ENCODE peak calls at places on chromosomes 3 and 15, in four cellular contexts. L, R, M and Y are unnamed samples.

GRCh38 chr3:180594631-180595348 is 7.2 kb upstream of the TTC14 start:
- DNase-seq in M (peak; percentile 20), L (peak; percentile 74), R (no peak), Y (peak; percentile 45)

GRCh38 chr3:40763812-40764211 is 239.1 kb downstream of the ZNF621 start:
- DNase-seq in L (no peak), M (no peak), R (no peak), Y (no peak)

GRCh38 chr15:89767411-89767915 is 8.7 kb upstream of the MESP2 start:
- DNase-seq in R (peak; percentile 82), M (no peak), L (no peak), Y (no peak)

GRCh38 chr3:185460719-185461350 is 38.0 kb downstream of the TMEM41A start:
- DNase-seq in M (peak; percentile 5), R (no peak), L (peak; percentile 62), Y (peak; percentile 22)

GRCh38 chr3:58471025-58471887 is 20.6 kb upstream of the KCTD6 start:
- DNase-seq in R (peak; percentile 27), L (peak; percentile 99), M (peak; percentile 94), Y (peak; percentile 96)

GRCh38 chr15:88894819-88895767 is at the start of gene HAPLN3:
- DNase-seq in L (peak; percentile 57), R (peak; percentile 47), M (no peak), Y (peak; percentile 43)

GRCh38 chr3:175007316-175007715 is 148.2 kb downstream of the NAALADL2 start:
- DNase-seq in L (no peak), M (no peak), R (no peak), Y (no peak)

GRCh38 chr15:41559239-41559488 is 152 bp downstream of the TYRO3 start:
- DNase-seq in L (no peak), R (no peak), M (no peak), Y (no peak)

GRCh38 chr3:127456471-127457093 is 134.0 kb downstream of the TPRA1 start:
- DNase-seq in M (peak; percentile 56), L (peak; percentile 22), R (no peak), Y (no peak)

GRCh38 chr15:100601158-100601557 is 826 bp downstream of the LINS1 start:
- DNase-seq in R (peak; percentile 38), L (peak; percentile 48), M (peak; percentile 4), Y (peak; percentile 50)

GRCh38 chr3:106683931-106684330 is 693.3 kb upstream of the CCDC54 start:
- DNase-seq in M (no peak), R (no peak), L (no peak), Y (no peak)

GRCh38 chr3:57059416-57059815 is 1.0 kb upstream of the SPATA12 start:
- DNase-seq in L (no peak), M (no peak), R (no peak), Y (no peak)

GRCh38 chr15:69082041-69082502 is 67.6 kb downstream of the NOX5 start:
- DNase-seq in M (peak; percentile 81), L (peak; percentile 94), R (no peak), Y (peak; percentile 85)

GRCh38 chr15:27509014-27509413 is 538.0 kb downstream of the GABRG3 start:
- DNase-seq in L (no peak), M (no peak), R (no peak), Y (no peak)

GRCh38 chr15:27514526-27514925 is 543.5 kb downstream of the GABRG3 start:
- DNase-seq in R (no peak), L (no peak), M (peak; percentile 71), Y (no peak)

GRCh38 chr15:27506752-27507151 is 535.8 kb downstream of the GABRG3 start:
- DNase-seq in M (no peak), L (no peak), R (no peak), Y (no peak)

GRCh38 chr15:27512281-27513001 is 541.5 kb downstream of the GABRG3 start:
- DNase-seq in R (no peak), L (no peak), M (no peak), Y (no peak)
- TF ChIP-seq CTCF in R (no peak), L (no peak), M (no peak), Y (no peak)

DNA sequence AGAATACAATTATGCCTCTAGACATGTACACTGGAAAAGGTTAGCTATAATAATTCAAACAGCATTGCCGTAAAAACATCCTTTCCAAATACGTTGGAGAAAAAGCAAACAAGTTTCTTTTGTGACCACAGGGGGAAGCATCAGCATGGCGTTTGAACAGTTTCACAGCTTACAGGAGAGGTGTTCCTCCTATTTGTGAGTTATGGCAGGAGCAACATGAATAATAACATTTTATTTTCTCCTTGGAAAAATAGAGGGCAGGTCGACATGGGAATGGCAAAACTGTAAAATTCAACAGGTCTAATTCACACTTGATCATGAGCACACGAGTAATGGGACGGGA is 39.7 kb upstream of the GADL1 start:
- DNase-seq in L (peak; percentile 89), M (peak; percentile 37), R (no peak), Y (peak; percentile 60)
- H3K4me3 ChIP-seq in L (peak overlapping the region; percentile 17), M (no peak overlapping the region), R (no peak overlapping the region), Y (no peak overlapping the region)

DNA sequence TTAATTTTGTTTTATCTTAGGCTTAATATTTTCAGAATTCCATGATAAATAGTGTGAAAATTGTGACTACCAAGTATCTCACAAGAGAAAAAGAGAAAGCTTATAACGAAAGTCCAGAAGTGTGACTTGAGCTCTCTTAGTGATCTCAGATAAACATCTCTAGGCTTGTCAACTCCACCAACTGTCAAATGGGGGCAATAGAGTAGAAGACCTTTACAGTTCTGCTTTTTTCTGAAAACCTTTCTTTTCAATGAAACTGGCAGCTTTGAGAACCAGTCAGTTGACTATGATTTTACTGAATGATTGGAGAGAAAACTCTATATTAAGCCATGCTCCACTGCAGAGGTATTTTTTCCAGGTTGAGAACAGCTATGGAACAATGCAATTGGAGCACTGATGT is 119.2 kb upstream of the TP63 start:
- DNase-seq in L (no peak), R (no peak), M (no peak), Y (no peak)
- TF ChIP-seq CTCF in L (no peak), R (no peak), M (no peak), Y (no peak)

DNA sequence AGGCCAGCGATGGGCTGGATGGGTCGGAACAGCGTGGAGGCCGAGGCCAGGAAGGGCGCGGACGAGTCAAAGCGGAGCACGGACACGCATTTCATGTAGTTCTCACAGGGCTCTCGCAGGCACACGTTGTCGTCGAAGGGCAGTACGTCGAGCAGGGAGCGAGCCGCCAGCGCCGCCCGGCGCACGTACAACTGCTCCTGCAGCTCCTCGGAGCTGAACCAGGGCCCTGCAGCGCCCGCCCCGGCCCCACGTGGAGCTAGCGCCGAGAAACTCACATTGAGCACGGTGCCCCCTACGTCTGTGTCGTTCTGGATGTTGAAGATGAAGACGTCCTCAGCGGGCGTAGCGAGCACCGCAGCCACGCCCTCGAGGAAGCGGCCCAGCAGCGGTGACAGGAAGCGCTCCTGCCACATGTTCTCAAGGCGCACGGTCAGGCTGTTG is 5.8 kb downstream of the CELSR3 start:
- DNase-seq in R (peak; percentile 7), M (no peak), L (no peak), Y (no peak)
- H3K4me3 ChIP-seq in R (peak overlapping the region; percentile 44), M (no peak overlapping the region), L (no peak overlapping the region), Y (peak overlapping the region; percentile 59)

GRCh38 chr15:72341361-72341760 is 21.4 kb upstream of the CELF6 start:
- DNase-seq in L (no peak), R (no peak), M (no peak), Y (peak; percentile 7)
- TF ChIP-seq CTCF in L (peak; percentile 35), R (no peak), M (peak; percentile 6), Y (peak; percentile 23)

GRCh38 chr3:15964605-15965061 is 166.9 kb upstream of the ANKRD28 start:
- DNase-seq in M (peak; percentile 54), R (no peak), L (peak; percentile 63), Y (peak; percentile 52)
- H3K4me3 ChIP-seq in M (no peak overlapping the region), R (no peak overlapping the region), L (peak overlapping the region; percentile 28), Y (peak overlapping the region; percentile 6)

GRCh38 chr15:28875461-28875965 is 10.3 kb upstream of the APBA2 start:
- DNase-seq in M (no peak), L (no peak), R (no peak), Y (no peak)
- TF ChIP-seq CTCF in M (no peak), L (no peak), R (no peak), Y (no peak)

GRCh38 chr3:138629526-138629925 is 21.0 kb downstream of the FAIM start:
- DNase-seq in M (no peak), L (no peak), R (no peak), Y (no peak)

GRCh38 chr3:138624518-138624917 is 15.9 kb downstream of the FAIM start:
- DNase-seq in L (no peak), R (no peak), M (no peak), Y (no peak)

GRCh38 chr3:138620431-138620830 is 11.9 kb downstream of the FAIM start:
- DNase-seq in M (no peak), L (no peak), R (no peak), Y (no peak)

DNA sequence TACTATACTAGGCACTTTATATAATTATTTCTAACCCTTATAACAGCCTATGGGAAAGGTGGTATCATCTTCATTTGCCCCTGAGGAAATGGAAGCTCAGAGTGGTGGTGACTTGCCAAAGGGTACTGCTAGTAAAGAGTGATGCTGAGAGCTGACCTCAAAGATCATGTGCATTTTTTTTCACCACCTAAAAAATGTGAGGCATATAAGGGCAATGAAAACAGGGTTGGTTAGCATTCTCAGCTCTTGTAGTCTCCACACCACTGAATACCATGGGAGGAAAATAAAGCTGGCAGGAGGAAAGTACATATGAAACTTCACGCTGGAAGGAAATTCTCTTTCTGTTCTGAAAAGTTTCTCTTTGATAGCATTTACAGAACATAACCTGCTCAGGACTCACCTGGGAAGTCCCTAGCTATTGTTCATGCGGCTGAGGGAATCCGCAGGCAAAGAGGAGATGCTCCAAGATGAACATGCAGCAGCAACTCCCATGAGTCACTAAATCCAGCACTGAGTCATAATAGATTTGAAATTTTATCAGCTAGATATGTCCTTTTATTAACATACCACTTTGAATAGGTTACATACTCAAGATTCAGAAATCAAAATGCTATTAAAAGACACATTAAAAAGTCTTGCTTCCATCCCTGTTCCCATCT is 17.3 kb downstream of the FAIM start:
- DNase-seq in R (no peak), L (peak; percentile 55), M (peak; percentile 59), Y (peak; percentile 6)
- H3K4me3 ChIP-seq in R (no peak overlapping the region), L (no peak overlapping the region), M (no peak overlapping the region), Y (no peak overlapping the region)

GRCh38 chr3:108102420-108103039 is 11.7 kb upstream of the CD47 start:
- DNase-seq in L (no peak), M (no peak), R (no peak), Y (no peak)
- TF ChIP-seq CTCF in L (no peak), M (no peak), R (no peak), Y (no peak)